ENCODE peak calls at places on chromosome 11, in ten cellular contexts. K is AG09309; U is tibial artery; B is endodermal cell; H is fibroblast of mammary gland; I is A549; Y is activated CD8-positive, alpha-beta T cell treated with anti-CD3 and anti-CD28 coated beads for 36 hours; J is lower lobe of right lung; X is lower leg skin; W is GM13977. A is an unnamed sample.

GRCh38 chr11:15118431-15118830 is 3.7 kb downstream of the INSC start:
- DNase-seq in I (no peak), H (no peak), U (no peak), X (no peak), W (no peak), J (no peak), K (no peak), B (no peak), Y (peak), A (no peak)

GRCh38 chr11:75558939-75559843 is 2.9 kb upstream of the SERPINH1 start:
- DNase-seq in U (peak), I (no peak), J (peak), Y (no peak), H (peak), X (no peak), W (no peak), B (peak), K (no peak), A (peak)

GRCh38 chr11:57596266-57596885 is 1.1 kb upstream of the SERPING1 start:
- DNase-seq in W (no peak), X (no peak), J (no peak), U (no peak), Y (no peak), B (no peak), K (no peak), H (no peak), I (no peak), A (no peak)

GRCh38 chr11:16804104-16804947 is 65.9 kb downstream of the C11orf58 start:
- DNase-seq in I (no peak), H (peak), J (no peak), W (no peak), Y (no peak), X (no peak), B (no peak), U (no peak), K (no peak), A (no peak)

GRCh38 chr11:64000026-64000739 is 13.9 kb downstream of the OTUB1 start:
- DNase-seq in I (no peak), X (peak), J (peak), Y (peak), B (peak), K (peak), U (peak), H (peak), W (peak), A (peak)

GRCh38 chr11:94897330-94897768 is 76.0 kb downstream of the CWC15 start:
- DNase-seq in Y (peak), H (peak), J (no peak), X (peak), W (no peak), U (peak), K (no peak), I (peak), B (peak), A (peak)

GRCh38 chr11:130156108-130157022 is 3.2 kb upstream of the ST14 start:
- DNase-seq in K (no peak), U (no peak), H (peak), B (no peak), X (no peak), I (peak), W (no peak), Y (no peak), J (no peak), A (no peak)

GRCh38 chr11:108364159-108364558 is 103.2 kb downstream of the C11orf65 start:
- DNase-seq in H (peak), I (no peak), X (no peak), B (no peak), Y (no peak), J (no peak), W (no peak), U (no peak), K (no peak), A (peak)

GRCh38 chr11:72001834-72002591 is 3.3 kb downstream of the IL18BP start:
- DNase-seq in B (no peak), U (no peak), K (no peak), J (no peak), I (no peak), X (no peak), H (no peak), Y (no peak), W (no peak), A (no peak)

GRCh38 chr11:70650075-70650909 is 252.0 kb downstream of the CTTN start:
- DNase-seq in Y (peak), W (peak), B (peak), H (peak), U (no peak), K (peak), X (no peak), J (peak), I (peak), A (peak)

GRCh38 chr11:116697011-116697410 is 75.8 kb downstream of the BUD13 start:
- DNase-seq in U (no peak), Y (no peak), B (peak), H (no peak), W (no peak), K (no peak), I (no peak), X (no peak), J (no peak), A (no peak)

GRCh38 chr11:101817536-101817935 is 97.3 kb upstream of the CEP126 start:
- DNase-seq in Y (no peak), H (peak), B (no peak), U (no peak), K (no peak), J (no peak), I (no peak), X (no peak), W (no peak), A (no peak)

GRCh38 chr11:65617136-65617850 is 1.7 kb downstream of the PCNX3 start:
- DNase-seq in U (no peak), H (no peak), X (no peak), I (no peak), Y (no peak), W (no peak), K (no peak), J (no peak), B (no peak), A (no peak)

GRCh38 chr11:30377347-30377746 is 54.4 kb downstream of the ARL14EP start:
- DNase-seq in B (no peak), Y (no peak), U (no peak), K (no peak), H (no peak), I (no peak), W (no peak), X (no peak), J (no peak), A (no peak)

GRCh38 chr11:65291613-65292012 is 23.1 kb upstream of the CDC42EP2 start:
- DNase-seq in W (no peak), I (peak), K (no peak), X (no peak), B (no peak), H (peak), Y (no peak), U (no peak), J (no peak), A (peak)

GRCh38 chr11:108122166-108122628 is 830 bp downstream of the ACAT1 start:
- DNase-seq in I (peak), X (no peak), U (no peak), H (peak), K (no peak), W (no peak), J (no peak), Y (no peak), B (no peak), A (no peak)

GRCh38 chr11:10076458-10077141 is 217.4 kb downstream of the SBF2 start:
- DNase-seq in J (no peak), Y (peak), U (peak), W (peak), X (no peak), H (peak), K (no peak), I (peak), B (peak), A (peak)

GRCh38 chr11:12901874-12902481 is 107.1 kb upstream of the RASSF10 start:
- DNase-seq in H (peak), W (no peak), K (no peak), U (no peak), I (no peak), B (no peak), J (no peak), X (no peak), Y (no peak), A (peak)

GRCh38 chr11:1752907-1753425 is 2.6 kb upstream of the IFITM10 start:
- DNase-seq in I (no peak), B (no peak), K (no peak), Y (no peak), U (no peak), X (peak), W (no peak), H (no peak), J (no peak), A (no peak)

GRCh38 chr11:24588075-24588474 is 91.2 kb downstream of the LUZP2 start:
- DNase-seq in I (no peak), B (no peak), J (no peak), X (no peak), W (no peak), Y (no peak), H (peak), U (no peak), K (no peak), A (no peak)

GRCh38 chr11:134405436-134405835 is 6.6 kb downstream of the B3GAT1 start:
- DNase-seq in Y (no peak), J (no peak), K (no peak), H (no peak), X (no peak), U (no peak), I (no peak), B (no peak), W (no peak), A (no peak)

DNA sequence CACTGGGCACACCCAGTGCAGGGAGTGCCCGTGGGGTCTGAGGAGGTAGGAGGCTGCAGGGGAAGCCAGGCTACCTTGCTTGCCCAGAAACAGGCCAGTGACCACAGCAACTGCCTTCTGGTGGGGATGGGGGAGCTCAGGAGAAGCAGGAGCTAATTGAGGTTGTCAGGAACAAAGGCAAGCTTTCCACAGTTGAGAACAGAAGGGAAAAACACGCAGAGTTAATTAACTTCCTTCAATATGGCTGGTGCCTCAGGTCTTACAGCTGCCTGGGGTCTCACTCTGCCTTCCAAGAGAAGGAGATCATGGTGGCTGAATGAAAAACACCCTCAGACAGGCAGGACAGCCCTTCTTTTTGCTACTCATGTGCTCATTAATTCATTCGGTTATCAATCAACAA is 127.9 kb upstream of the SYT13 start:
- DNase-seq in W (no peak), U (no peak), X (no peak), H (no peak), Y (no peak), I (no peak), B (no peak), J (no peak), K (no peak), A (no peak)
- TF ChIP-seq CTCF in W (no peak), U (no peak), X (no peak), H (no peak), Y (no peak), I (no peak), B (no peak), J (no peak), K (no peak), A (no peak)

GRCh38 chr11:48669146-48669545 is 180.6 kb downstream of the OR4A47 start:
- DNase-seq in Y (no peak), B (no peak), W (no peak), I (no peak), X (no peak), K (no peak), H (no peak), J (no peak), U (no peak), A (no peak)
- TF ChIP-seq CTCF in Y (no peak), B (no peak), W (no peak), I (no peak), X (no peak), K (no peak), H (no peak), J (no peak), U (no peak), A (no peak)

GRCh38 chr11:47388697-47389576 is 10.6 kb upstream of the SPI1 start:
- DNase-seq in K (no peak), I (no peak), J (peak), W (no peak), U (no peak), B (no peak), X (no peak), Y (no peak), H (no peak), A (no peak)
- TF ChIP-seq CTCF in K (no peak), I (no peak), J (no peak), W (no peak), U (no peak), B (no peak), X (no peak), Y (no peak), H (no peak), A (no peak)

GRCh38 chr11:121933294-121933693 is 182.7 kb downstream of the BLID start:
- DNase-seq in J (no peak), Y (no peak), H (no peak), W (no peak), B (no peak), X (no peak), U (no peak), I (no peak), K (no peak), A (no peak)

GRCh38 chr11:121931121-121931520 is 184.9 kb downstream of the BLID start:
- DNase-seq in U (no peak), J (no peak), K (no peak), H (no peak), I (no peak), X (no peak), B (no peak), W (no peak), Y (no peak), A (no peak)

GRCh38 chr11:121932646-121933185 is 183.3 kb downstream of the BLID start:
- DNase-seq in K (no peak), Y (no peak), I (no peak), W (no peak), J (no peak), X (no peak), B (no peak), H (no peak), U (no peak), A (peak)

GRCh38 chr11:121930004-121930965 is 185.7 kb downstream of the BLID start:
- DNase-seq in X (no peak), I (no peak), W (peak), U (no peak), J (peak), H (peak), Y (no peak), K (no peak), B (no peak), A (no peak)

GRCh38 chr11:121931748-121932352 is 184.2 kb downstream of the BLID start:
- DNase-seq in K (no peak), I (no peak), X (no peak), J (no peak), W (no peak), U (no peak), B (no peak), Y (no peak), H (peak), A (peak)
- TF ChIP-seq CTCF in K (no peak), I (no peak), X (no peak), J (no peak), W (no peak), U (no peak), B (no peak), Y (no peak), H (no peak), A (no peak)

DNA sequence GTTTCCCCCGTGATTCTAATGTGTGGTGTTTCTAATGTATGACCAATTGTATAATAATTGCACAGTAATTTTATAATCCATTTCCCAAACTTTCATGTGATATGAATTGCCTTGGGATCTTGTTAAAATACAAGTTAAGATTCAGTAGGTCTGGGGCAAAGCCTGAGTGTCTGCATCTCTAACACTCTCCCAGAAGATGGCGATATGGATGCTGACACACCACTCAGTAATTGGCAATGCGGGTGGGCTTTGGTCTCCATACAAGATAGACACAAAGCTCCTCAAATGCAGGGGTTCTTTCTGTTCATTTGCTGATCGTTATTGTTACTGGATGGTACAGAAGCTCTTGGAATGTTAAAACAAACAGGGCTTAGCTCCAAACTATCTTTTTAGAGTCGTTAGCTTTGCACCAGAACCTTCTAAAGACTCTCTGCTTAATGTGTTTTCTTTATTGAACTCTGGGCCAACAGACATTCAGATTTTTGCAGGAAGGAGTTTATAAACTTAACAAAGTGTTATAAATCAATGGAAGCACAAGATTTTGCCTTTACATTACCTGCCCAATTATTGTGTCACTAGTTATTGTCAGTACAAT is 45.4 kb upstream of the ANO3 start:
- DNase-seq in Y (no peak), X (no peak), K (no peak), H (peak), I (peak), U (no peak), B (peak), J (no peak), W (no peak), A (no peak)
- TF ChIP-seq CTCF in Y (no peak), X (no peak), K (peak), H (peak), I (peak), U (no peak), B (peak), J (peak), W (peak), A (peak)

GRCh38 chr11:99739464-99740089 is 718.8 kb downstream of the CNTN5 start:
- DNase-seq in W (peak), I (peak), U (no peak), Y (no peak), B (peak), H (peak), K (no peak), J (no peak), X (no peak), A (no peak)
- TF ChIP-seq CTCF in W (peak), I (peak), U (no peak), Y (peak), B (peak), H (peak), K (no peak), J (peak), X (no peak), A (peak)

GRCh38 chr11:133082851-133083488 is 449.3 kb downstream of the OPCML start:
- DNase-seq in H (peak), X (no peak), Y (peak), W (peak), I (peak), B (peak), J (peak), U (no peak), K (no peak), A (peak)
- TF ChIP-seq CTCF in H (no peak), X (no peak), Y (peak), W (peak), I (peak), B (peak), J (peak), U (peak), K (peak), A (peak)

GRCh38 chr11:62752994-62753735 is 795 bp downstream of the ZBTB3 start:
- DNase-seq in K (no peak), X (no peak), W (no peak), B (no peak), U (no peak), H (no peak), I (no peak), J (no peak), Y (no peak), A (no peak)
- TF ChIP-seq CTCF in K (no peak), X (no peak), W (no peak), B (no peak), U (no peak), H (no peak), I (no peak), J (no peak), Y (no peak), A (no peak)